ENCODE peak calls at places on chromosomes 1 and 21, in ten cellular contexts. One of them, this sample, is unnamed.
A peak's percentile ranks its signal among the peaks of the same experiment; 100 is the strongest.

GRCh38 chr21:15422761-15423160 is 307.0 kb upstream of the USP25 start:
- DNase-seq in ovary: no peak
- DNase-seq in activated naive CD8-positive, alpha-beta T cell treated with anti-CD3 and anti-CD28 coated beads, Interleukin-2, amount 50 U/mL, for 24 hours: no peak
- DNase-seq in stimulated activated CD8-positive, alpha-beta memory T cell treated with anti-CD3 and anti-CD28 coated beads, Interleukin-4, amount 100 ng/mL, for 1 hour: no peak
- DNase-seq in Caki2: peak; percentile 25
- DNase-seq in RKO: no peak
- DNase-seq in CD4-positive, alpha-beta memory T cell: no peak
- DNase-seq in stimulated activated naive CD4-positive, alpha-beta T cell: no peak
- DNase-seq in aorta: no peak
- DNase-seq in C1 segment of cervical spinal cord: no peak
- DNase-seq in this sample: no peak

GRCh38 chr1:243254233-243254926 is 701 bp downstream of the CEP170 start:
- DNase-seq in ovary: peak; percentile 57
- DNase-seq in activated naive CD8-positive, alpha-beta T cell treated with anti-CD3 and anti-CD28 coated beads, Interleukin-2, amount 50 U/mL, for 24 hours: peak; percentile 69
- DNase-seq in stimulated activated CD8-positive, alpha-beta memory T cell treated with anti-CD3 and anti-CD28 coated beads, Interleukin-4, amount 100 ng/mL, for 1 hour: peak; percentile 17
- DNase-seq in Caki2: peak; percentile 53
- DNase-seq in RKO: no peak
- DNase-seq in CD4-positive, alpha-beta memory T cell: peak; percentile 79
- DNase-seq in stimulated activated naive CD4-positive, alpha-beta T cell: peak; percentile 78
- DNase-seq in aorta: peak; percentile 85
- DNase-seq in C1 segment of cervical spinal cord: no peak
- DNase-seq in this sample: peak; percentile 71

GRCh38 chr1:155278689-155279160 is 1.5 kb downstream of the HCN3 start:
- DNase-seq in ovary: no peak
- DNase-seq in activated naive CD8-positive, alpha-beta T cell treated with anti-CD3 and anti-CD28 coated beads, Interleukin-2, amount 50 U/mL, for 24 hours: no peak
- DNase-seq in stimulated activated CD8-positive, alpha-beta memory T cell treated with anti-CD3 and anti-CD28 coated beads, Interleukin-4, amount 100 ng/mL, for 1 hour: no peak
- DNase-seq in Caki2: no peak
- DNase-seq in RKO: peak; percentile 56
- DNase-seq in CD4-positive, alpha-beta memory T cell: no peak
- DNase-seq in stimulated activated naive CD4-positive, alpha-beta T cell: no peak
- DNase-seq in aorta: no peak
- DNase-seq in C1 segment of cervical spinal cord: no peak
- DNase-seq in this sample: no peak

GRCh38 chr1:6523566-6523965 is 30.7 kb downstream of the NOL9 start:
- DNase-seq in ovary: no peak
- DNase-seq in activated naive CD8-positive, alpha-beta T cell treated with anti-CD3 and anti-CD28 coated beads, Interleukin-2, amount 50 U/mL, for 24 hours: no peak
- DNase-seq in stimulated activated CD8-positive, alpha-beta memory T cell treated with anti-CD3 and anti-CD28 coated beads, Interleukin-4, amount 100 ng/mL, for 1 hour: no peak
- DNase-seq in Caki2: no peak
- DNase-seq in RKO: peak; percentile 59
- DNase-seq in CD4-positive, alpha-beta memory T cell: no peak
- DNase-seq in stimulated activated naive CD4-positive, alpha-beta T cell: no peak
- DNase-seq in aorta: peak; percentile 48
- DNase-seq in C1 segment of cervical spinal cord: no peak
- DNase-seq in this sample: peak; percentile 64

GRCh38 chr1:202923533-202923932 is 3.5 kb downstream of the KLHL12 start:
- DNase-seq in ovary: no peak
- DNase-seq in activated naive CD8-positive, alpha-beta T cell treated with anti-CD3 and anti-CD28 coated beads, Interleukin-2, amount 50 U/mL, for 24 hours: no peak
- DNase-seq in stimulated activated CD8-positive, alpha-beta memory T cell treated with anti-CD3 and anti-CD28 coated beads, Interleukin-4, amount 100 ng/mL, for 1 hour: no peak
- DNase-seq in Caki2: no peak
- DNase-seq in RKO: no peak
- DNase-seq in CD4-positive, alpha-beta memory T cell: no peak
- DNase-seq in stimulated activated naive CD4-positive, alpha-beta T cell: no peak
- DNase-seq in aorta: no peak
- DNase-seq in C1 segment of cervical spinal cord: no peak
- DNase-seq in this sample: no peak

GRCh38 chr1:8941906-8942305 is 3.8 kb upstream of the CA6 start:
- DNase-seq in ovary: no peak
- DNase-seq in activated naive CD8-positive, alpha-beta T cell treated with anti-CD3 and anti-CD28 coated beads, Interleukin-2, amount 50 U/mL, for 24 hours: no peak
- DNase-seq in stimulated activated CD8-positive, alpha-beta memory T cell treated with anti-CD3 and anti-CD28 coated beads, Interleukin-4, amount 100 ng/mL, for 1 hour: no peak
- DNase-seq in Caki2: peak; percentile 29
- DNase-seq in RKO: peak; percentile 75
- DNase-seq in CD4-positive, alpha-beta memory T cell: no peak
- DNase-seq in stimulated activated naive CD4-positive, alpha-beta T cell: no peak
- DNase-seq in aorta: no peak
- DNase-seq in C1 segment of cervical spinal cord: no peak
- DNase-seq in this sample: peak; percentile 47

GRCh38 chr1:16076871-16077250 is 3.4 kb upstream of the FAM131C start:
- DNase-seq in ovary: no peak
- DNase-seq in activated naive CD8-positive, alpha-beta T cell treated with anti-CD3 and anti-CD28 coated beads, Interleukin-2, amount 50 U/mL, for 24 hours: no peak
- DNase-seq in stimulated activated CD8-positive, alpha-beta memory T cell treated with anti-CD3 and anti-CD28 coated beads, Interleukin-4, amount 100 ng/mL, for 1 hour: no peak
- DNase-seq in Caki2: peak; percentile 90
- DNase-seq in RKO: no peak
- DNase-seq in CD4-positive, alpha-beta memory T cell: no peak
- DNase-seq in stimulated activated naive CD4-positive, alpha-beta T cell: no peak
- DNase-seq in aorta: no peak
- DNase-seq in C1 segment of cervical spinal cord: no peak
- DNase-seq in this sample: peak; percentile 67

GRCh38 chr1:41980872-41981653 is 62.3 kb upstream of the HIVEP3 start:
- DNase-seq in ovary: no peak
- DNase-seq in activated naive CD8-positive, alpha-beta T cell treated with anti-CD3 and anti-CD28 coated beads, Interleukin-2, amount 50 U/mL, for 24 hours: peak; percentile 18
- DNase-seq in stimulated activated CD8-positive, alpha-beta memory T cell treated with anti-CD3 and anti-CD28 coated beads, Interleukin-4, amount 100 ng/mL, for 1 hour: no peak
- DNase-seq in Caki2: no peak
- DNase-seq in RKO: no peak
- DNase-seq in CD4-positive, alpha-beta memory T cell: no peak
- DNase-seq in stimulated activated naive CD4-positive, alpha-beta T cell: no peak
- DNase-seq in aorta: no peak
- DNase-seq in C1 segment of cervical spinal cord: no peak
- DNase-seq in this sample: no peak

GRCh38 chr1:237226177-237226944 is 184.4 kb downstream of the RYR2 start:
- DNase-seq in ovary: no peak
- DNase-seq in activated naive CD8-positive, alpha-beta T cell treated with anti-CD3 and anti-CD28 coated beads, Interleukin-2, amount 50 U/mL, for 24 hours: no peak
- DNase-seq in stimulated activated CD8-positive, alpha-beta memory T cell treated with anti-CD3 and anti-CD28 coated beads, Interleukin-4, amount 100 ng/mL, for 1 hour: no peak
- DNase-seq in Caki2: no peak
- DNase-seq in RKO: no peak
- DNase-seq in CD4-positive, alpha-beta memory T cell: no peak
- DNase-seq in stimulated activated naive CD4-positive, alpha-beta T cell: no peak
- DNase-seq in aorta: no peak
- DNase-seq in C1 segment of cervical spinal cord: no peak
- DNase-seq in this sample: no peak

GRCh38 chr1:236861560-236862230 is 66.6 kb downstream of the MTR start:
- DNase-seq in ovary: no peak
- DNase-seq in activated naive CD8-positive, alpha-beta T cell treated with anti-CD3 and anti-CD28 coated beads, Interleukin-2, amount 50 U/mL, for 24 hours: no peak
- DNase-seq in stimulated activated CD8-positive, alpha-beta memory T cell treated with anti-CD3 and anti-CD28 coated beads, Interleukin-4, amount 100 ng/mL, for 1 hour: no peak
- DNase-seq in Caki2: no peak
- DNase-seq in RKO: no peak
- DNase-seq in CD4-positive, alpha-beta memory T cell: no peak
- DNase-seq in stimulated activated naive CD4-positive, alpha-beta T cell: no peak
- DNase-seq in aorta: no peak
- DNase-seq in C1 segment of cervical spinal cord: no peak
- DNase-seq in this sample: no peak

GRCh38 chr1:121558514-121558913 is 373.7 kb downstream of the SRGAP2C start:
- DNase-seq in ovary: no peak
- DNase-seq in activated naive CD8-positive, alpha-beta T cell treated with anti-CD3 and anti-CD28 coated beads, Interleukin-2, amount 50 U/mL, for 24 hours: no peak
- DNase-seq in stimulated activated CD8-positive, alpha-beta memory T cell treated with anti-CD3 and anti-CD28 coated beads, Interleukin-4, amount 100 ng/mL, for 1 hour: no peak
- DNase-seq in Caki2: peak; percentile 6
- DNase-seq in RKO: peak; percentile 74
- DNase-seq in CD4-positive, alpha-beta memory T cell: no peak
- DNase-seq in stimulated activated naive CD4-positive, alpha-beta T cell: no peak
- DNase-seq in aorta: no peak
- DNase-seq in C1 segment of cervical spinal cord: no peak
- DNase-seq in this sample: no peak

GRCh38 chr21:21385404-21385803 is 387.2 kb downstream of the NCAM2 start:
- DNase-seq in ovary: no peak
- DNase-seq in activated naive CD8-positive, alpha-beta T cell treated with anti-CD3 and anti-CD28 coated beads, Interleukin-2, amount 50 U/mL, for 24 hours: no peak
- DNase-seq in stimulated activated CD8-positive, alpha-beta memory T cell treated with anti-CD3 and anti-CD28 coated beads, Interleukin-4, amount 100 ng/mL, for 1 hour: no peak
- DNase-seq in Caki2: no peak
- DNase-seq in RKO: no peak
- DNase-seq in CD4-positive, alpha-beta memory T cell: no peak
- DNase-seq in stimulated activated naive CD4-positive, alpha-beta T cell: no peak
- DNase-seq in aorta: no peak
- DNase-seq in C1 segment of cervical spinal cord: no peak
- DNase-seq in this sample: no peak

GRCh38 chr21:28357743-28358142 is 634.9 kb downstream of the LTN1 start:
- DNase-seq in ovary: no peak
- DNase-seq in activated naive CD8-positive, alpha-beta T cell treated with anti-CD3 and anti-CD28 coated beads, Interleukin-2, amount 50 U/mL, for 24 hours: no peak
- DNase-seq in stimulated activated CD8-positive, alpha-beta memory T cell treated with anti-CD3 and anti-CD28 coated beads, Interleukin-4, amount 100 ng/mL, for 1 hour: no peak
- DNase-seq in Caki2: no peak
- DNase-seq in RKO: no peak
- DNase-seq in CD4-positive, alpha-beta memory T cell: no peak
- DNase-seq in stimulated activated naive CD4-positive, alpha-beta T cell: no peak
- DNase-seq in aorta: no peak
- DNase-seq in C1 segment of cervical spinal cord: no peak
- DNase-seq in this sample: no peak

GRCh38 chr21:39020751-39021474 is 162.3 kb downstream of the PSMG1 start:
- DNase-seq in ovary: peak; percentile 67
- DNase-seq in activated naive CD8-positive, alpha-beta T cell treated with anti-CD3 and anti-CD28 coated beads, Interleukin-2, amount 50 U/mL, for 24 hours: no peak
- DNase-seq in stimulated activated CD8-positive, alpha-beta memory T cell treated with anti-CD3 and anti-CD28 coated beads, Interleukin-4, amount 100 ng/mL, for 1 hour: no peak
- DNase-seq in Caki2: no peak
- DNase-seq in RKO: no peak
- DNase-seq in CD4-positive, alpha-beta memory T cell: no peak
- DNase-seq in stimulated activated naive CD4-positive, alpha-beta T cell: no peak
- DNase-seq in aorta: peak; percentile 66
- DNase-seq in C1 segment of cervical spinal cord: no peak
- DNase-seq in this sample: peak; percentile 36

GRCh38 chr1:230086152-230086551 is 19.1 kb downstream of the GALNT2 start:
- DNase-seq in ovary: no peak
- DNase-seq in activated naive CD8-positive, alpha-beta T cell treated with anti-CD3 and anti-CD28 coated beads, Interleukin-2, amount 50 U/mL, for 24 hours: no peak
- DNase-seq in stimulated activated CD8-positive, alpha-beta memory T cell treated with anti-CD3 and anti-CD28 coated beads, Interleukin-4, amount 100 ng/mL, for 1 hour: no peak
- DNase-seq in Caki2: no peak
- DNase-seq in RKO: no peak
- DNase-seq in CD4-positive, alpha-beta memory T cell: no peak
- DNase-seq in stimulated activated naive CD4-positive, alpha-beta T cell: no peak
- DNase-seq in aorta: no peak
- DNase-seq in C1 segment of cervical spinal cord: no peak
- DNase-seq in this sample: no peak

GRCh38 chr1:187696092-187696491 is 867.3 kb downstream of the PLA2G4A start:
- DNase-seq in ovary: no peak
- DNase-seq in activated naive CD8-positive, alpha-beta T cell treated with anti-CD3 and anti-CD28 coated beads, Interleukin-2, amount 50 U/mL, for 24 hours: no peak
- DNase-seq in stimulated activated CD8-positive, alpha-beta memory T cell treated with anti-CD3 and anti-CD28 coated beads, Interleukin-4, amount 100 ng/mL, for 1 hour: no peak
- DNase-seq in Caki2: no peak
- DNase-seq in RKO: no peak
- DNase-seq in CD4-positive, alpha-beta memory T cell: no peak
- DNase-seq in stimulated activated naive CD4-positive, alpha-beta T cell: no peak
- DNase-seq in aorta: no peak
- DNase-seq in C1 segment of cervical spinal cord: no peak
- DNase-seq in this sample: no peak

This sample was measured in A549.